ENCODE peak calls at places on chromosome 13, in eight cellular contexts. I is kidney tubule cell; V is heart right ventricle; C is substantia nigra; F is NCI-H2029; E is AML-193; Z is frontal cortex; D is stimulated activated CD4-positive, alpha-beta T cell treated with anti-CD3 and anti-CD28 coated beads, Interleukin-1b, Interleukin-23, amount 100 ng/mL, for 1 hour. X is an unnamed sample.

GRCh38 chr13:37495046-37495445 is 103.5 kb downstream of the POSTN start:
- DNase-seq in I (peak), V (no peak), C (no peak), F (no peak), E (no peak), Z (no peak), D (no peak), X (no peak)

GRCh38 chr13:93689333-93689732 is 462.7 kb downstream of the GPC6 start:
- DNase-seq in I (no peak), V (no peak), C (no peak), F (no peak), E (no peak), Z (no peak), D (no peak), X (no peak)

GRCh38 chr13:79874396-79875360 is 393.7 kb downstream of the NDFIP2 start:
- DNase-seq in I (peak), V (no peak), C (no peak), F (no peak), E (no peak), Z (no peak), D (no peak), X (no peak)

GRCh38 chr13:32804673-32805260 is 211.5 kb upstream of the KL start:
- DNase-seq in I (peak), V (no peak), C (no peak), F (no peak), E (no peak), Z (no peak), D (no peak), X (no peak)

GRCh38 chr13:76398426-76398825 is 487.8 kb downstream of the KCTD12 start:
- DNase-seq in I (no peak), V (no peak), C (no peak), F (no peak), E (no peak), Z (no peak), D (no peak), X (no peak)

GRCh38 chr13:35191883-35192282 is 249.8 kb downstream of the NBEA start:
- DNase-seq in I (no peak), V (no peak), C (no peak), F (no peak), E (no peak), Z (no peak), D (no peak), X (no peak)

GRCh38 chr13:44397766-44398223 is 24.2 kb downstream of the SERP2 start:
- DNase-seq in I (no peak), V (no peak), C (no peak), F (no peak), E (no peak), Z (no peak), D (no peak), X (no peak)

GRCh38 chr13:25249001-25249543 is 38.2 kb downstream of the MTMR6 start:
- DNase-seq in I (peak), V (no peak), C (no peak), F (no peak), E (peak), Z (peak), D (no peak), X (peak)

GRCh38 chr13:98771838-98772611 is 19.6 kb upstream of the SLC15A1 start:
- DNase-seq in I (peak), V (no peak), C (no peak), F (no peak), E (no peak), Z (no peak), D (no peak), X (no peak)

GRCh38 chr13:113064534-113065405 is 40.8 kb upstream of the F7 start:
- DNase-seq in I (peak), V (no peak), C (no peak), F (no peak), E (no peak), Z (no peak), D (no peak), X (peak)

GRCh38 chr13:108700421-108701170 is 71.2 kb downstream of the MYO16 start:
- DNase-seq in I (no peak), V (no peak), C (no peak), F (no peak), E (no peak), Z (no peak), D (no peak), X (no peak)

GRCh38 chr13:70408865-70409264 is 300.6 kb upstream of the KLHL1 start:
- DNase-seq in I (no peak), V (no peak), C (no peak), F (no peak), E (no peak), Z (no peak), D (no peak), X (no peak)

GRCh38 chr13:23724196-23724970 is 154.2 kb downstream of the TNFRSF19 start:
- DNase-seq in I (peak), V (no peak), C (no peak), F (no peak), E (no peak), Z (no peak), D (no peak), X (no peak)

GRCh38 chr13:30148791-30149190 is 158.6 kb downstream of the KATNAL1 start:
- DNase-seq in I (no peak), V (no peak), C (no peak), F (no peak), E (no peak), Z (no peak), D (no peak), X (no peak)

GRCh38 chr13:109204252-109204651 is 574.8 kb downstream of the MYO16 start:
- DNase-seq in I (no peak), V (no peak), C (no peak), F (peak), E (no peak), Z (no peak), D (no peak), X (no peak)

GRCh38 chr13:30071890-30072817 is 221.7 kb upstream of the UBL3 start:
- DNase-seq in I (peak), V (no peak), C (no peak), F (no peak), E (no peak), Z (no peak), D (no peak), X (no peak)

X was measured in AG09309.